ENCODE peak calls at places on chromosomes 5 and 9, in six cellular contexts. V is GM12892, A is heart left ventricle, Z is prostate gland, D is sigmoid colon, G is lower leg skin. C is an unnamed sample.

GRCh38 chr9:104319198-104319597 is 184.9 kb upstream of the OR13F1 start:
- DNase-seq in V (no peak), D (no peak), G (no peak), A (no peak), Z (no peak), C (no peak)

GRCh38 chr5:132883261-132883834 is 9.9 kb downstream of the LEAP2 start:
- DNase-seq in G (peak; percentile 39), A (no peak), Z (peak; percentile 66), V (no peak), D (peak; percentile 74), C (no peak)

GRCh38 chr5:143733635-143734341 is 78.2 kb upstream of the HMHB1 start:
- DNase-seq in V (no peak), G (no peak), Z (no peak), D (no peak), A (no peak), C (no peak)

GRCh38 chr9:15509931-15510788 is 610 bp downstream of the PSIP1 start:
- DNase-seq in D (peak; percentile 67), Z (peak; percentile 8), V (peak; percentile 56), A (peak; percentile 68), G (no peak), C (peak; percentile 59)

GRCh38 chr9:13568446-13568845 is 289.0 kb upstream of the MPDZ start:
- DNase-seq in V (no peak), D (no peak), A (peak; percentile 55), G (no peak), Z (no peak), C (no peak)

GRCh38 chr5:140214831-140215230 is 39.8 kb downstream of the CYSTM1 start:
- DNase-seq in D (no peak), V (no peak), A (no peak), G (no peak), Z (no peak), C (no peak)

GRCh38 chr5:136192526-136193395 is at the start of gene SMIM32:
- DNase-seq in V (no peak), A (no peak), G (peak; percentile 12), Z (peak; percentile 26), D (peak; percentile 58), C (no peak)

GRCh38 chr5:37786855-37787254 is 53.0 kb downstream of the GDNF start:
- DNase-seq in A (no peak), Z (no peak), V (no peak), G (no peak), D (no peak), C (no peak)

GRCh38 chr9:35726876-35727438 is 5.0 kb downstream of the TLN1 start:
- DNase-seq in Z (no peak), V (no peak), D (peak; percentile 91), A (no peak), G (no peak), C (no peak)

GRCh38 chr9:69471433-69471832 is 146.4 kb downstream of the ENTREP1 start:
- DNase-seq in Z (no peak), G (no peak), A (no peak), V (no peak), D (no peak), C (no peak)

GRCh38 chr5:98775246-98775961 is 1.9 kb downstream of the RGMB start:
- DNase-seq in V (no peak), A (no peak), D (no peak), G (no peak), Z (no peak), C (no peak)

DNA sequence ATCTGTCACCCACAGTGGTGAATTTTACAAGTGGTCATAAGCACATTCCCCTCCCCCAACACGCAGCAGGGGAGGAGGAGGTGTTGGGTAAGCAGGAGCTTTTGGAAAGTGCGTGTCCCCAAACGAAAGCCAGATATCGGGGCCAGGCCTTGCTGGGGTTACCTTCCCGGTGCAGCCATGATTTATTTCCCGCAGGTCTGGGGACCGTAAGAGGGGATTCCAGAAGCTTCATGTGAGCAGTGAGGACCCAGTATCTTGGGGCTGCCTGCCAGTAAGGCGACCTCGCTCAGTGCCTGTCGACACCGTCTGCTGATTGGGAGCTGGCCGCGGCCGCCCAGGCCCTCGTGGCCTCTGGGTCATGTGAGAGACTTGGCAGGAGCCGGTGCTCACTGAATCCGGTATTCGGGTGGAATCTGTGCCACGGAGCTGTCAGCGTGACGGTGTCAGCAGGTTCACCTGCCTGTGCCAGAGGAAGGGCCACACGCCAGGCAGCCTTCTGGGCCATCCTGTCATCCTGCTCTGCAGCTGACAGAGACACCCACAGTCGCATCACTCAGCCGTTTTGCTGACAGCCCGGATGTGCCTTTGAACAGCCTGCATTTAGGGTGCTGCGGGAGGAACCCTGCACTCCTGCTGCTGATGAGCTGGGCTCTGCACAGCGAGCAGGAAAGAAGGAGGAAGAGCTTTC is 37.3 kb downstream of the SEC61B start:
- DNase-seq in V (no peak), A (peak; percentile 91), G (peak; percentile 70), Z (peak; percentile 57), D (peak; percentile 93), C (peak; percentile 97)
- TF ChIP-seq POLR2A in V (no peak), A (no peak), G (no peak), Z (peak; percentile 21), D (no peak), C (peak; percentile 81)

DNA sequence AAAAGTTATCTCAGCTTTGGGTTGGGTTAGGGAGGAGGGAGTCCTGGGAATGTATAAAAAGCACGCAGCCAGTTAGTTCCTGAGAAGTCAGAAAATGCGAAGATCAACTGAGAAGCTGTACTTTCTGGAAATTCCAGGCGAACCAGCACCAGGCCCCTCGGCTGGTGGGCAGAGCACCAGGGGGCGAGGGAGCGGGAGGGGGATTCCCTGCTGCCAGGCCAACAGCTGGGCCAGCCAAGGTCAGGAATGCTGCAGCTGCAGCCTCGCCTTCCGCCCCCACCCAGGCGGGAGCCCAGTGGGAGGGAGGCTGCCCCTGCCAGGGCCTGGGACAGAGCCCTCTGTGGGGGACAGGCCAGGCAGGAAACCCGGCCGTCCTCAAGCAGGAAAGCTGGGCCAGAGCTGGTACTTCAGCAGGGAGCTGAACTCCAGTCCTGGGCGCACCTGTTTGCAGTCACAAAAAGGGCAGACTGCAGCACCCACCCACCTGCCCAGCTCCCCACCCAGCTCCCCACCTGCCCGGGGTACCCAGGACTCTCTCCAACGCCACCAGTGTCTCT is 35.5 kb downstream of the VAV2 start:
- DNase-seq in Z (no peak), G (no peak), V (no peak), D (no peak), A (peak; percentile 55), C (no peak)
- TF ChIP-seq POLR2A in Z (no peak), G (no peak), V (peak; percentile 43), D (no peak), A (no peak), C (no peak)

GRCh38 chr5:138469540-138470321 is 4.5 kb downstream of the EGR1 start:
- DNase-seq in V (no peak), G (no peak), D (peak; percentile 86), Z (no peak), A (no peak), C (no peak)
- TF ChIP-seq POLR2A in V (peak; percentile 85), G (no peak), D (no peak), Z (no peak), A (no peak), C (peak; percentile 69)

DNA sequence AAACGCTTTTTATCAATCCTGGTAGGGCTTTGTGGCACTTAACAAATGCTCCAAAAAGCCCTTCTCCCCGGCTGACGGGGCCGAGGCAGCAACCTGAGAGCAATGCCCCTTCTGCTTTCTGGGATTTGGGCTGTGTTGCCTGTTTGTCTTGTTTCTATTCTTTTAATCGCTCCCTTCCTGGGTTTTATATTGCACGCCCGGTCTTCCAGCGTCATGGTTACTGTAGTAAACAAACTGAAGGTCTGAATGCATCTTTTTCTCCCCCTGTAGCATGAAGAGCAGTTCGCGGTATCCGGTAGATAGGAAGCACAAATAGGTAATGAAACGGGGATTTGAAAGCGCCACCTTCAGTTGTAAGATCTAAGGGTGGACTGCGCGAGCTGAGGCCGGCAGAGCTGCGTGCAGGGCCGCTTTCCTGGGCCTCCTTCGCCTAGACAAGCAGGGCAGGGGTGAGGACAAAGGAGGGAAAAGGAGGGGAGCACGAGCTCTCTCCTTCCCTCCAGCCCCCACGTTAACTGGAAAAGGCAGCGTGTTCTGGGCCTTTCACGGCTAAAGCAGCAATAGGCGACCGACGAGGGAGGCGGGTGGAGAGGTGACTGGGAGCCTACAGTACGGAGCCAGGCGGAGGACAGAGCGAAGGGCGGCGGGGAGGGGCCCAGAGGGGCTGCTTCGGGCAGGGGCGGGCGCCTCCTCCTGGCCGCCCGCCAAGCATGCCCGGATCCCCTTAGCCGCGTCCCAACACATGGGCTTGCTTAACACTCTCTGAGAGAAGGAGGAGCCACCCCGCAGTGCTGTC is 49.3 kb upstream of the ZNF366 start:
- DNase-seq in Z (peak; percentile 8), A (peak; percentile 77), V (peak; percentile 49), D (peak; percentile 79), G (peak; percentile 24), C (peak; percentile 50)
- TF ChIP-seq POLR2A in Z (no peak), A (no peak), V (no peak), D (no peak), G (no peak), C (no peak)

DNA sequence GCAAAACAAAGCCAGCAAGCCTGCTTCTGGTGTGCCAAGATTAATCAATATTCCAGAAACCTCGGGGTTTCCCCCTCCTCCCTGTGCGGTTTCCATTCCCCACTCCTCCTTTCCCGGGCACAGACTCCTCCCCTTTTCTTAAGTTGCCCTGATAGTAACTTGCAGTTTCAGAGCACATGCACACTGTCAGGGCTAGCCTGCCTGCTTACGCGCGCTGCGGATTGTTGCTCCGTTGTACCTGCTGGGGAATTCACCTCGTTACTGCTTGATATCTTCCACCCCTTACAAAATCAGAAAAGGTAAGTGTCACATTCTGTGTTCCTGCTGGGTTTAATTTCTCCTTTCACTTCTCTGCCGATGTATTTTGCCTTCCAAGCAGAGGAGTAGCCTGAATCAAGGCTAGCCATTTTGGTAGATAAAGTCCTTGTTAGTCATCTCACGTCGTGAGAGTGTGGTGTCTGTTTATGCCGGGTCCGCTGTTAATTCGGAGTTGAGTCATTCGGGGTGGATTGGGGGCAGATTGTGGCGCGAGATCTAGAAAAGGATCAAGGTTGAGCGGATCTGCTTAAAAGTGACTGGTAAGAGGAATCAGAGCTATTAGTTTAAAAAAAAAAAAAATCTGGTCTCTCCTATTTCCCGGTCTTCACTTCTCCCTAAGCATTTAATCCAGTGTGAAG is at the start of gene SLC1A3:
- DNase-seq in V (no peak), D (peak; percentile 74), Z (peak; percentile 74), A (no peak), G (peak; percentile 48), C (peak; percentile 65)
- TF ChIP-seq POLR2A in V (no peak), D (peak; percentile 37), Z (peak; percentile 75), A (no peak), G (no peak), C (peak; percentile 62)

GRCh38 chr9:88388203-88388885 is at the start of gene SPIN1:
- DNase-seq in A (peak; percentile 93), Z (peak; percentile 70), D (peak; percentile 88), V (peak; percentile 85), G (no peak), C (peak; percentile 86)
- TF ChIP-seq POLR2A in A (no peak), Z (no peak), D (no peak), V (peak; percentile 67), G (no peak), C (peak; percentile 55)

C was measured in right lobe of liver.